ENCODE peak calls at places on chromosomes 7 and 10, in six cellular contexts. One of them, this sample, is unnamed.

GRCh38 chr10:70903262-70903921 is 15.0 kb upstream of the PCBD1 start:
- DNase-seq in stomach: peak
- DNase-seq in lower leg skin: no peak
- DNase-seq in uterus: peak
- DNase-seq in esophagus squamous epithelium: no peak
- DNase-seq in erythroblast: peak
- DNase-seq in this sample: peak

GRCh38 chr7:149662591-149663095 is 110.7 kb downstream of the ZNF467 start:
- DNase-seq in stomach: peak
- DNase-seq in lower leg skin: peak
- DNase-seq in uterus: no peak
- DNase-seq in esophagus squamous epithelium: no peak
- DNase-seq in erythroblast: peak
- DNase-seq in this sample: peak

GRCh38 chr7:154676422-154677073 is 326.4 kb downstream of the PAXIP1 start:
- DNase-seq in stomach: peak
- DNase-seq in lower leg skin: no peak
- DNase-seq in uterus: no peak
- DNase-seq in esophagus squamous epithelium: no peak
- DNase-seq in erythroblast: peak
- DNase-seq in this sample: no peak

GRCh38 chr10:89029201-89029600 is 38.6 kb downstream of the FAS start:
- DNase-seq in stomach: no peak
- DNase-seq in lower leg skin: no peak
- DNase-seq in uterus: no peak
- DNase-seq in esophagus squamous epithelium: no peak
- DNase-seq in erythroblast: no peak
- DNase-seq in this sample: no peak

GRCh38 chr10:47090903-47091302 is 179.7 kb downstream of the PTPN20 start:
- DNase-seq in stomach: no peak
- DNase-seq in lower leg skin: peak
- DNase-seq in uterus: no peak
- DNase-seq in esophagus squamous epithelium: no peak
- DNase-seq in erythroblast: no peak
- DNase-seq in this sample: no peak

GRCh38 chr10:104368406-104368805 is 14.8 kb downstream of the CFAP58 start:
- DNase-seq in stomach: no peak
- DNase-seq in lower leg skin: no peak
- DNase-seq in uterus: no peak
- DNase-seq in esophagus squamous epithelium: no peak
- DNase-seq in erythroblast: no peak
- DNase-seq in this sample: no peak

GRCh38 chr10:10780746-10781145 is 236.9 kb upstream of the CELF2 start:
- DNase-seq in stomach: no peak
- DNase-seq in lower leg skin: no peak
- DNase-seq in uterus: no peak
- DNase-seq in esophagus squamous epithelium: no peak
- DNase-seq in erythroblast: no peak
- DNase-seq in this sample: no peak

GRCh38 chr10:126135177-126135576 is 238.8 kb downstream of the FANK1 start:
- DNase-seq in stomach: no peak
- DNase-seq in lower leg skin: no peak
- DNase-seq in uterus: no peak
- DNase-seq in esophagus squamous epithelium: no peak
- DNase-seq in erythroblast: no peak
- DNase-seq in this sample: no peak

GRCh38 chr10:26274391-26274790 is 57.8 kb downstream of the GAD2 start:
- DNase-seq in stomach: no peak
- DNase-seq in lower leg skin: no peak
- DNase-seq in uterus: no peak
- DNase-seq in esophagus squamous epithelium: no peak
- DNase-seq in erythroblast: no peak
- DNase-seq in this sample: no peak

DNA sequence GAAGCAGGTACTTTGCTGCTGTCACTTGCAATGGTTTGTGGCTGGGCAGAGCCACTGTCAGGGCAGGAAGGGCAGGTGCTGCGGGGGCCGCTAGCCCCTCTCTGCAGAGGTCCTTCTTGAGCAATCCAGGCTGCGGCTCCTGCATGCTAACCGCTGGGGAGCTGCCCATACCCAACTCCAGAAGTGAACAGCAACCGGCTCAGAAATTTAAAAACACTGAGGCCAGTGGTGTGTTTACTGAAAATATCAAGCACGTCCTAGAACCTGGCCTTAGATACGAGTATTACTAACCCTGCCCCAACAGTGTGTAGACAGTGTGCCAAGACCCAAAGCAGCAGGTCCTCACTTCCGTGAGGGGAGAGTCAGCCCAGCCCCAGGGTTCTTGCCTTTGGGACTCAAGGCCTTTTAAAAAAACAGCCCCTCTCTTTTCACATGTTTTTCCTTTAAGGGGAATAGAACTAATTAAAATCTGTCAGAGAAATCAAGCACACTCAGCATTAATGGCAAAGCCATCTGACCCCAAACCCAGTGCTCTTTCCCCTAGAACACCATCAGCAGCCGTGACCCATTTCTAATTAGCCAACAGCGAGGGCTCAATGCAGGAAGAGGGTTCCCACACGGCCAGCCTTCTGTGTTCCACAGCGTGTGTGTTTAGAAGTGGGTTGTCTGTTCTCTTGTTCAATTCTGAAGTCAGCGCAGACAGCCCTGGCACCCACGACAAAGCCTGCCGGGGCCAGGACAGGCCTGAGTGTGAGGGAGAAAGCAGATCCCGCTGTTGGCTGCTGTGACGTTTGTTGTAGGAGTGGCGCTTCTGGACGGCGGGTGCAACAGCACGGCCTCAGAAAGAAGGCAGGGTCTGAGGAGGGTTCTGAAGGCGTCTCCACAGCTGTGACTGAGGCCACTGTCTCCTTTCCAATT is 76.5 kb downstream of the VIPR2 start:
- DNase-seq in stomach: no peak
- DNase-seq in lower leg skin: peak
- DNase-seq in uterus: peak
- DNase-seq in esophagus squamous epithelium: no peak
- DNase-seq in erythroblast: no peak
- DNase-seq in this sample: no peak
- TF ChIP-seq POLR2A in stomach: no peak
- TF ChIP-seq POLR2A in lower leg skin: no peak
- TF ChIP-seq POLR2A in uterus: no peak
- TF ChIP-seq POLR2A in esophagus squamous epithelium: no peak
- TF ChIP-seq POLR2A in erythroblast: no peak
- TF ChIP-seq POLR2A in this sample: no peak

DNA sequence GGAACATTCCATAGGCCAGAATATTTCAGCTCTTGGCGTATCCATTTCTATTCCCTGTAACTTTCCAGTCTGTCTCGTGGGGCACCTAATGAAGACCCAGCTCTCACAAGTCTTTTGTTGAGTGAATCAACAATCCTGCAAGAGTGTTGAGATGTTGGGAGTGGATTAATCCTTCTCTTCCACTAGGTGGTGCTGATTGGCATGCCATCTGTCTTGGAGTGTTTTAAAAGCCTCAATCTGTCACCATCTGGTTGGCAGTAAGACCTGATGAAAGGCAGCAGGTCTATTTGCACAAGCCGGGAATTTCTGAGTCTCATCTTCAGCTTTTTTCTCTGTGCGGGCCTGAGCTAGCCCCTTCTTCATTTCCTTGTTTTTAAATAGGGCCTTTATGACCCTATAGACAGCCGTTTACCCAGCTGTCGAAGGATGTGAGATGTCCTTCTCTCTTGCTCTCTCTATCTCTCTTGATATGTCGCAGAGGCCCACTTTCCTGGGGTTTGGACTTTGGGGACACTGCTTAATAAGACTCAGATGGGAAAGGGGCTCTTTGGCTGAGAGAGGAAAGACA is 180.5 kb downstream of the ZNF365 start:
- DNase-seq in stomach: no peak
- DNase-seq in lower leg skin: no peak
- DNase-seq in uterus: no peak
- DNase-seq in esophagus squamous epithelium: no peak
- DNase-seq in erythroblast: peak
- DNase-seq in this sample: no peak
- TF ChIP-seq POLR2A in stomach: no peak
- TF ChIP-seq POLR2A in lower leg skin: no peak
- TF ChIP-seq POLR2A in uterus: no peak
- TF ChIP-seq POLR2A in esophagus squamous epithelium: no peak
- TF ChIP-seq POLR2A in erythroblast: no peak
- TF ChIP-seq POLR2A in this sample: no peak

GRCh38 chr10:114708084-114708483 is 50.0 kb upstream of the ABLIM1 start:
- DNase-seq in stomach: no peak
- DNase-seq in lower leg skin: no peak
- DNase-seq in uterus: no peak
- DNase-seq in esophagus squamous epithelium: no peak
- DNase-seq in erythroblast: no peak
- DNase-seq in this sample: no peak
- TF ChIP-seq POLR2A in stomach: no peak
- TF ChIP-seq POLR2A in lower leg skin: no peak
- TF ChIP-seq POLR2A in uterus: no peak
- TF ChIP-seq POLR2A in esophagus squamous epithelium: no peak
- TF ChIP-seq POLR2A in erythroblast: no peak
- TF ChIP-seq POLR2A in this sample: no peak

GRCh38 chr7:128832880-128833147 is 2.6 kb downstream of the FLNC start:
- DNase-seq in stomach: no peak
- DNase-seq in lower leg skin: no peak
- DNase-seq in uterus: no peak
- DNase-seq in esophagus squamous epithelium: no peak
- DNase-seq in erythroblast: no peak
- DNase-seq in this sample: no peak

GRCh38 chr7:128831178-128831993 is 1.2 kb downstream of the FLNC start:
- DNase-seq in stomach: no peak
- DNase-seq in lower leg skin: no peak
- DNase-seq in uterus: peak
- DNase-seq in esophagus squamous epithelium: no peak
- DNase-seq in erythroblast: no peak
- DNase-seq in this sample: peak

GRCh38 chr7:128831994-128832879 is 2.0 kb downstream of the FLNC start:
- DNase-seq in stomach: no peak
- DNase-seq in lower leg skin: no peak
- DNase-seq in uterus: peak
- DNase-seq in esophagus squamous epithelium: no peak
- DNase-seq in erythroblast: peak
- DNase-seq in this sample: peak

GRCh38 chr7:128829391-128830166 is 627 bp upstream of the FLNC start:
- DNase-seq in stomach: peak
- DNase-seq in lower leg skin: no peak
- DNase-seq in uterus: peak
- DNase-seq in esophagus squamous epithelium: no peak
- DNase-seq in erythroblast: no peak
- DNase-seq in this sample: no peak

GRCh38 chr7:128830231-128831177 is at the start of gene FLNC:
- DNase-seq in stomach: peak
- DNase-seq in lower leg skin: peak
- DNase-seq in uterus: peak
- DNase-seq in esophagus squamous epithelium: no peak
- DNase-seq in erythroblast: peak
- DNase-seq in this sample: peak
- TF ChIP-seq POLR2A in stomach: no peak
- TF ChIP-seq POLR2A in lower leg skin: no peak
- TF ChIP-seq POLR2A in uterus: peak
- TF ChIP-seq POLR2A in esophagus squamous epithelium: peak
- TF ChIP-seq POLR2A in erythroblast: no peak
- TF ChIP-seq POLR2A in this sample: no peak

This sample was measured in GM12892.